ENCODE peak calls at places on chromosomes 11 and 22, in ten cellular contexts. B is H9, D is body of pancreas, R is A549, Z is neural progenitor cell, U is right atrium auricular region, C is HAP-1, N is cardiac muscle cell, Q is aorta, W is mesenchymal stem cell. A is an unnamed sample.

GRCh38 chr11:122459064-122459463 is 196.5 kb upstream of the UBASH3B start:
- DNase-seq in C (no peak), B (no peak), W (no peak), N (no peak), R (no peak), U (no peak), Q (no peak), D (no peak), Z (no peak), A (no peak)

GRCh38 chr11:12864316-12865156 is 144.6 kb upstream of the RASSF10 start:
- DNase-seq in D (peak; percentile 55), N (peak; percentile 85), Z (peak; percentile 90), B (peak; percentile 94), C (peak; percentile 88), U (no peak), R (peak; percentile 44), Q (no peak), W (peak; percentile 98), A (peak; percentile 92)

GRCh38 chr22:36323182-36323854 is 64.4 kb downstream of the MYH9 start:
- DNase-seq in N (peak; percentile 92), Z (no peak), C (no peak), D (peak; percentile 61), R (no peak), B (no peak), U (peak; percentile 93), Q (peak; percentile 87), W (peak; percentile 71), A (peak; percentile 71)

GRCh38 chr11:17770048-17770652 is 35.6 kb downstream of the KCNC1 start:
- DNase-seq in U (no peak), R (peak; percentile 20), C (no peak), D (peak; percentile 67), N (no peak), Q (no peak), Z (no peak), W (no peak), B (peak; percentile 55), A (no peak)

GRCh38 chr11:3837793-3838192 is 3.0 kb downstream of the RHOG start:
- DNase-seq in B (no peak), Q (peak; percentile 81), D (no peak), R (no peak), U (peak; percentile 73), W (no peak), C (no peak), N (peak; percentile 53), Z (no peak), A (no peak)

GRCh38 chr22:39773976-39774539 is 119.5 kb downstream of the ENTHD1 start:
- DNase-seq in R (no peak), Q (no peak), Z (no peak), C (no peak), W (peak; percentile 18), B (no peak), N (peak; percentile 1), D (no peak), U (no peak), A (no peak)

GRCh38 chr11:103806130-103806900 is 230.1 kb upstream of the DDI1 start:
- DNase-seq in C (no peak), R (peak; percentile 59), D (peak; percentile 24), B (no peak), Q (peak; percentile 44), U (no peak), N (peak; percentile 87), Z (no peak), W (peak; percentile 78), A (peak; percentile 90)

GRCh38 chr11:70842256-70842655 is 410.1 kb downstream of the SHANK2 start:
- DNase-seq in R (no peak), Z (no peak), C (no peak), N (no peak), W (no peak), D (no peak), Q (no peak), U (no peak), B (no peak), A (no peak)

GRCh38 chr11:63915961-63916836 is 765 bp downstream of the RCOR2 start:
- DNase-seq in C (peak; percentile 45), W (peak; percentile 60), Q (no peak), Z (peak; percentile 94), N (peak; percentile 47), D (peak; percentile 37), R (peak; percentile 59), B (peak; percentile 92), U (no peak), A (no peak)

GRCh38 chr11:63918576-63919171 is 1.7 kb upstream of the RCOR2 start:
- DNase-seq in U (no peak), R (no peak), Z (peak; percentile 84), C (no peak), Q (no peak), N (peak; percentile 43), W (peak; percentile 58), D (no peak), B (peak; percentile 77), A (no peak)

GRCh38 chr11:63914896-63915681 is 1.9 kb downstream of the RCOR2 start:
- DNase-seq in R (no peak), W (no peak), D (no peak), N (peak; percentile 42), Z (peak; percentile 28), Q (no peak), C (no peak), B (no peak), U (no peak), A (no peak)

GRCh38 chr11:63917685-63918523 is 940 bp upstream of the RCOR2 start:
- DNase-seq in R (peak; percentile 80), N (peak; percentile 63), Z (peak; percentile 95), Q (peak; percentile 87), U (peak; percentile 68), D (peak; percentile 63), B (peak; percentile 93), C (no peak), W (peak; percentile 70), A (no peak)

DNA sequence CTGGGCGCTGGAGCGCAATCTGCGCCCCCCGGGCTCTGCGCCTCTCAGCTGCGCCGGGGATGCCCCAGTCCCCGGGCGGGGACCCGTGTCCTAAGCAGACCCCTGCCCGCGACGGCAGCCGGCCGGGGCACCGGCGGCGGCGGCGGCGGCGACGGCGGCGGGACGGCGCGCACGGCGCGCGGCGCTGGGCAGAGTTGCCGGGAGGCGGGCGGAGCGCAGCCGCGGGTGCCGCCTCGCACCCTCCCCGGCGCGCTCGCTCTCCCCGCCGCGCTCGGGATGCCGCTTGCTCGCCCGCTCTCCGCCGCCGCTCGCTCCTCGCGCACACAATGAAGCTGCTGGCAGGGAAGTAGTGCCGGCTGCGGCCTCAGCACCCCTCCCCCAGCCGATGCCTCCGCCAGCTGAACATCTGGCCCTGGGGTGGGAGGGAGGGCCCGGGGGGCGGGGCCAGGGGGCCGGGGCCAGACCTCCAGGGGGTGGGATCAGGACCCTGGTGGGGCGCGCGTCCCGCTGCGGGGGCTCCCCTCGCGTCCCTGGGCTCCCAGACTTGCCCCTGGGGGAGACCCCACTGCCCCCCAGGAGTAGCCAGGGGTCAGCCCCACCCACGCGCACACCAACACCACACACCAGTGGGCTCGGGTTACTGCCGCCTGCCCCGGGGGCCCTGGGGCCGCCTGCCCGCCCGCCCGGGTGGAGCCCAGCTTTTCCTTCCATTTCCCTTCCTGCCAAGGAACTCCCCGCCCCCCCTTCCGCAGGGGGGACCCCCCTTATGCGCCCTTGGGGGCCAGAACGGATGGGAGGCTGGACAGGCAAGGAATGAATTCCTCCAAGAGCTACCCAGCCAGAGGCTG is at the start of gene RCOR2:
- DNase-seq in Z (peak; percentile 95), W (peak; percentile 85), Q (peak; percentile 88), N (peak; percentile 95), U (peak; percentile 73), D (peak; percentile 82), C (peak; percentile 78), B (peak; percentile 90), R (peak; percentile 91), A (peak; percentile 66)
- H3K4me1 ChIP-seq in Z (peaks cover 52% of the 10 kb centered on the region), W (peaks cover 55% of the 10 kb centered on the region), Q (no peaks in the 10 kb centered on the region), N (peaks cover 40% of the 10 kb centered on the region), U (peaks cover 57% of the 10 kb centered on the region), D (peaks cover 52% of the 10 kb centered on the region), C (peaks cover 26% of the 10 kb centered on the region), B (peaks cover 3% of the 10 kb centered on the region), R (peaks cover 37% of the 10 kb centered on the region), A (peaks cover 23% of the 10 kb centered on the region)

GRCh38 chr22:24501366-24502005 is 6.4 kb downstream of the UPB1 start:
- DNase-seq in U (no peak), B (no peak), N (no peak), C (no peak), R (no peak), D (no peak), Q (no peak), W (no peak), Z (peak; percentile 52), A (no peak)

GRCh38 chr22:24500251-24500820 is 5.2 kb downstream of the UPB1 start:
- DNase-seq in N (no peak), Q (no peak), C (no peak), U (no peak), R (no peak), B (no peak), W (no peak), D (no peak), Z (peak; percentile 57), A (no peak)

GRCh38 chr22:24498826-24499225 is 3.7 kb downstream of the UPB1 start:
- DNase-seq in D (no peak), W (no peak), Q (no peak), N (no peak), R (no peak), C (no peak), U (no peak), Z (no peak), B (no peak), A (no peak)

GRCh38 chr22:24497879-24498278 is 2.7 kb downstream of the UPB1 start:
- DNase-seq in D (no peak), Z (no peak), Q (no peak), R (no peak), U (no peak), W (no peak), B (no peak), N (no peak), C (no peak), A (no peak)

DNA sequence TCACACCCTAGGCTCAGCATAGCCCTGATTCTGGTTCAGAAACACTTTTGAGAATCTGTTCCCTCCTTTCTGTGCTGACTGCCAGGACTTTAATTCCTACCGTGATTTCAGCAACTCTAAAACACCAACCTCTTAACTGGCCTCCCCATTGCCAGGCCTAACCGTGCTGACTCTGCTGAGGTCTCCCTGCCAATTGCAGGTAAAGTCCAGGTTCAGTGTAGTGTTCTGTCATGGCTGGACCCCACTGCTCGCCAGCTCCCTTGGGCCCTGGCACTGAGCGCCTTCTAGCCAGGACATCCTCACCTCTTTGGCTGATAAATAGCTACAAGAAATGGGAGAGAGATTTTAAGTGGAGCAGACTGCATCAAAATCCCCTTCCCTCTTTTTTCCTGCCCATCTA is 4.6 kb downstream of the UPB1 start:
- DNase-seq in B (no peak), R (no peak), Z (no peak), D (no peak), C (no peak), N (no peak), Q (no peak), U (no peak), W (no peak), A (no peak)
- H3K4me1 ChIP-seq in B (no peaks in the 10 kb centered on the region), R (no peaks in the 10 kb centered on the region), Z (peaks cover 20% of the 10 kb centered on the region), D (peaks cover 3% of the 10 kb centered on the region), C (no peaks in the 10 kb centered on the region), N (peaks cover 26% of the 10 kb centered on the region), Q (no peaks in the 10 kb centered on the region), U (peaks cover 46% of the 10 kb centered on the region), W (peaks cover 12% of the 10 kb centered on the region), A (peaks cover 3% of the 10 kb centered on the region)

DNA sequence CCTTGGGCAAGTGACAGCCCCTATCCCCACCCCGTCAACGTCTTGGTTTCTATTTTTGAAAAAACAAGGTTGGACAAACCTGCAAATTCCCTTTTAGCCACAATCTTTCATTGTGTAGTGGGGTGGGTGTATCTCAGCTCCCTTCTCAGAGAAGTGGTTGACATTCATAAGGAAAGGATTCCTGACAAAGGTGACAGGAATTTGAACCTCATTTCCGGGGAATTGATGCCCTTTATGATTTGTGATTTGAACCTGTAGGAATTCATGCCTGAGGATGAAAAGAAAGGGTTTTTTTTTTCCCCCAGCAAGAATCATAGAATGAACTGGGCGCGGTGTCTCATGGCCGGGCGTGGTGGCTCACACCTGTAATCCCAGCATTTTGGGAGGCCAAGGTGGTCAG is 14.5 kb downstream of the YPEL4 start:
- DNase-seq in B (no peak), N (no peak), Z (no peak), C (no peak), R (no peak), D (no peak), W (no peak), Q (no peak), U (no peak), A (no peak)
- H3K4me1 ChIP-seq in B (peaks cover 4% of the 10 kb centered on the region), N (peaks cover 8% of the 10 kb centered on the region), Z (peaks cover 15% of the 10 kb centered on the region), C (peaks cover 8% of the 10 kb centered on the region), R (peaks cover 17% of the 10 kb centered on the region), D (peaks cover 10% of the 10 kb centered on the region), W (peaks cover 12% of the 10 kb centered on the region), Q (peaks cover 5% of the 10 kb centered on the region), U (peaks cover 21% of the 10 kb centered on the region), A (peaks cover 17% of the 10 kb centered on the region)

GRCh38 chr11:1836011-1836945 is 1.5 kb downstream of the SYT8 start:
- DNase-seq in R (no peak), U (no peak), C (no peak), W (no peak), Q (peak; percentile 50), Z (no peak), B (no peak), N (no peak), D (peak; percentile 10), A (no peak)

GRCh38 chr11:1838426-1839131 is at the start of gene TNNI2:
- DNase-seq in W (no peak), R (no peak), Q (peak; percentile 51), N (no peak), U (no peak), Z (no peak), D (no peak), C (no peak), B (no peak), A (no peak)

GRCh38 chr11:1839204-1839923 is 583 bp downstream of the TNNI2 start:
- DNase-seq in C (no peak), Z (no peak), U (no peak), R (no peak), W (no peak), Q (no peak), N (no peak), D (no peak), B (no peak), A (no peak)

GRCh38 chr11:1837171-1838076 is 1.4 kb upstream of the TNNI2 start:
- DNase-seq in R (peak; percentile 59), B (peak; percentile 82), C (peak; percentile 52), W (peak; percentile 62), Z (peak; percentile 93), Q (peak; percentile 81), U (no peak), D (peak; percentile 67), N (peak; percentile 74), A (no peak)

DNA sequence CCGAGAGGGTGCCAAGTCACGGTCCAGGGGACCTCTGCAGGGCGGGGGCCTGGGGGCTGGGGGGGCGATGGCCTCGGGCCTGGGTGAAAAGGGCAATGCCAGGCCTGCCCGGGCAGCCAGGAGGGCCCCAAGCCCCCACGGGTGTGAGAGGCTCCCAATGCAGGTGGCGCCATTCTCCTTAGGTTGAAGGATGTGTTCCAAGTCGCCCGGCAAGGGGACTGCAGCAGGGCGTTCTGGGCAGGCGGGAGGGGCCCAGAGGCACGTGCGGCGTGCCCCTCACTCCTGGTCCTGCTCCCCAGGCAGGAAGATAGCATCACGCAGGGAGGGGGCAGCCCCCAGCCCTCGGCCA is 730 bp upstream of the TNNI2 start:
- DNase-seq in Q (peak; percentile 49), R (no peak), W (no peak), D (no peak), C (no peak), Z (no peak), N (no peak), B (no peak), U (no peak), A (no peak)
- H3K4me1 ChIP-seq in Q (no peaks in the 10 kb centered on the region), R (peaks cover 20% of the 10 kb centered on the region), W (peaks cover 29% of the 10 kb centered on the region), D (peaks cover 77% of the 10 kb centered on the region), C (no peaks in the 10 kb centered on the region), Z (peaks cover 11% of the 10 kb centered on the region), N (peaks cover 29% of the 10 kb centered on the region), B (no peaks in the 10 kb centered on the region), U (peaks cover 19% of the 10 kb centered on the region), A (no peaks in the 10 kb centered on the region)

A was measured in astrocyte.